ENCODE peak calls at places on chromosomes 12 and 14, in six cellular contexts. One of them, this sample, is unnamed.

GRCh38 chr14:92516966-92517350 is 3.4 kb downstream of the RIN3 start:
- DNase-seq in right atrium auricular region: no peak
- DNase-seq in glutamatergic neuron: no peak
- DNase-seq in AG10803: no peak
- DNase-seq in thoracic aorta: no peak
- DNase-seq in HL-60: no peak
- DNase-seq in this sample: peak

GRCh38 chr12:107302649-107303386 is 209.5 kb upstream of the CRY1 start:
- DNase-seq in right atrium auricular region: no peak
- DNase-seq in glutamatergic neuron: no peak
- DNase-seq in AG10803: no peak
- DNase-seq in thoracic aorta: no peak
- DNase-seq in HL-60: no peak
- DNase-seq in this sample: no peak

GRCh38 chr12:121334513-121335343 is 17.5 kb downstream of the ANAPC5 start:
- DNase-seq in right atrium auricular region: no peak
- DNase-seq in glutamatergic neuron: no peak
- DNase-seq in AG10803: peak
- DNase-seq in thoracic aorta: no peak
- DNase-seq in HL-60: peak
- DNase-seq in this sample: peak

GRCh38 chr14:89067293-89067972 is 243.0 kb downstream of the TTC8 start:
- DNase-seq in right atrium auricular region: no peak
- DNase-seq in glutamatergic neuron: no peak
- DNase-seq in AG10803: no peak
- DNase-seq in thoracic aorta: no peak
- DNase-seq in HL-60: no peak
- DNase-seq in this sample: peak

GRCh38 chr14:77491056-77491455 is 7.6 kb downstream of the ISM2 start:
- DNase-seq in right atrium auricular region: no peak
- DNase-seq in glutamatergic neuron: no peak
- DNase-seq in AG10803: no peak
- DNase-seq in thoracic aorta: no peak
- DNase-seq in HL-60: no peak
- DNase-seq in this sample: no peak

GRCh38 chr12:64318605-64319004 is 72.0 kb downstream of the C12orf56 start:
- DNase-seq in right atrium auricular region: no peak
- DNase-seq in glutamatergic neuron: no peak
- DNase-seq in AG10803: peak
- DNase-seq in thoracic aorta: no peak
- DNase-seq in HL-60: no peak
- DNase-seq in this sample: no peak

GRCh38 chr14:46734287-46734686 is 82.7 kb upstream of the RPL10L start:
- DNase-seq in right atrium auricular region: no peak
- DNase-seq in glutamatergic neuron: no peak
- DNase-seq in AG10803: no peak
- DNase-seq in thoracic aorta: no peak
- DNase-seq in HL-60: no peak
- DNase-seq in this sample: no peak

GRCh38 chr12:6767592-6768384 is 1.6 kb downstream of the PTMS start:
- DNase-seq in right atrium auricular region: no peak
- DNase-seq in glutamatergic neuron: peak
- DNase-seq in AG10803: peak
- DNase-seq in thoracic aorta: no peak
- DNase-seq in HL-60: no peak
- DNase-seq in this sample: no peak

GRCh38 chr12:54227376-54227775 is 38.6 kb upstream of the SMUG1 start:
- DNase-seq in right atrium auricular region: no peak
- DNase-seq in glutamatergic neuron: peak
- DNase-seq in AG10803: no peak
- DNase-seq in thoracic aorta: no peak
- DNase-seq in HL-60: no peak
- DNase-seq in this sample: no peak

GRCh38 chr14:70441641-70442040 is 10.3 kb upstream of the ADAM21 start:
- DNase-seq in right atrium auricular region: no peak
- DNase-seq in glutamatergic neuron: no peak
- DNase-seq in AG10803: no peak
- DNase-seq in thoracic aorta: no peak
- DNase-seq in HL-60: no peak
- DNase-seq in this sample: no peak

GRCh38 chr12:3553681-3554546 is 62.9 kb downstream of the PRMT8 start:
- DNase-seq in right atrium auricular region: no peak
- DNase-seq in glutamatergic neuron: no peak
- DNase-seq in AG10803: no peak
- DNase-seq in thoracic aorta: no peak
- DNase-seq in HL-60: no peak
- DNase-seq in this sample: no peak

GRCh38 chr12:92398565-92399309 is 253.1 kb upstream of the BTG1 start:
- DNase-seq in right atrium auricular region: no peak
- DNase-seq in glutamatergic neuron: no peak
- DNase-seq in AG10803: no peak
- DNase-seq in thoracic aorta: no peak
- DNase-seq in HL-60: no peak
- DNase-seq in this sample: no peak

DNA sequence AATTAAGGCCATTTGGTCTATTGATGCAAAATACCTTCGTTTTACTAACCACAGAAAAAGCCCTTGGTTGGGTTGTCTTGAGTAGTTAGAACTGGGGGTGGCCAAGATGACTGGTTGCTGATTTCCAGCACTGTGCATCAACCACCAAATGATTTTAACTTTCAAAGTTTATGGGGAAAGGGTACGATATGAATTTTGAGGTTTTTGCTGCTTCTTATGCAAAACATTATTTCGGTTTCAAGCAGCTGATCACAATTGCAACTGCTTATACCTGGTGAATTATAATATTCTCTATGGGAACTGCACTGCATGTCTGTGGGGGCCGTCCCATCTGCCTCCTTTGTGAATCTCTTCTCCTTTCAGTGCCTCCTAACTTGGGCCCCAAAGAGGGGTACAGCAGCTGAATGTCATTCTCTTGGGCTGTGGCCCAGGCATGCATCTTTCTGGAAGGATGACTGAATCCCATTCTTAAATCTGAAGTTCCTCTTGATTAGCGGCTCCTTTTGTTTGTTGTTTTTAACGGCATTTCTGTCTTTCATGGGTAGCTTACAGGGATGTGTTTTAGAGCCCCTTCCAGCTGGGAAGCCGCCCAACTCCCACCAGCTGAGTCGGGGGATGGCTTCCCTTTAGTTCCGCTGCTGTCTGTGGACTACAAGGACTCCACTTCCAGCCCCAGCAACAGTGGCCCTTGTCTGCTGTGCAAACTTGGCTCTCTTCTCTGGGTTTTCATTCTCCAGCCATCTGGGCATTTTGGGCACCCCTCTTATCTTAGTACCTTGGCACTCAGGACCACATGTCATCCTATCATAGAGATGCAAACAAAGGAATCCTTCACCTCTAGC is 479.8 kb downstream of the ZFP36L1 start:
- DNase-seq in right atrium auricular region: no peak
- DNase-seq in glutamatergic neuron: no peak
- DNase-seq in AG10803: no peak
- DNase-seq in thoracic aorta: no peak
- DNase-seq in HL-60: no peak
- DNase-seq in this sample: peak
- TF ChIP-seq CTCF in right atrium auricular region: no peak
- TF ChIP-seq CTCF in glutamatergic neuron: no peak
- TF ChIP-seq CTCF in AG10803: no peak
- TF ChIP-seq CTCF in thoracic aorta: no peak
- TF ChIP-seq CTCF in HL-60: no peak
- TF ChIP-seq CTCF in this sample: no peak

GRCh38 chr12:52362118-52362726 is 5.1 kb downstream of the KRT85 start:
- DNase-seq in right atrium auricular region: no peak
- DNase-seq in glutamatergic neuron: no peak
- DNase-seq in AG10803: no peak
- DNase-seq in thoracic aorta: no peak
- DNase-seq in HL-60: no peak
- DNase-seq in this sample: peak
- TF ChIP-seq CTCF in right atrium auricular region: no peak
- TF ChIP-seq CTCF in glutamatergic neuron: no peak
- TF ChIP-seq CTCF in AG10803: no peak
- TF ChIP-seq CTCF in thoracic aorta: no peak
- TF ChIP-seq CTCF in HL-60: no peak
- TF ChIP-seq CTCF in this sample: peak

GRCh38 chr12:1819050-1819449 is 1.3 kb upstream of the LRTM2 start:
- DNase-seq in right atrium auricular region: no peak
- DNase-seq in glutamatergic neuron: no peak
- DNase-seq in AG10803: no peak
- DNase-seq in thoracic aorta: no peak
- DNase-seq in HL-60: no peak
- DNase-seq in this sample: no peak
- TF ChIP-seq CTCF in right atrium auricular region: no peak
- TF ChIP-seq CTCF in glutamatergic neuron: no peak
- TF ChIP-seq CTCF in AG10803: no peak
- TF ChIP-seq CTCF in thoracic aorta: no peak
- TF ChIP-seq CTCF in HL-60: no peak
- TF ChIP-seq CTCF in this sample: no peak

GRCh38 chr12:8780389-8780788 is 42.0 kb upstream of the A2ML1 start:
- DNase-seq in right atrium auricular region: no peak
- DNase-seq in glutamatergic neuron: no peak
- DNase-seq in AG10803: peak
- DNase-seq in thoracic aorta: no peak
- DNase-seq in HL-60: no peak
- DNase-seq in this sample: peak
- TF ChIP-seq CTCF in right atrium auricular region: peak
- TF ChIP-seq CTCF in glutamatergic neuron: peak
- TF ChIP-seq CTCF in AG10803: peak
- TF ChIP-seq CTCF in thoracic aorta: no peak
- TF ChIP-seq CTCF in HL-60: no peak
- TF ChIP-seq CTCF in this sample: peak

GRCh38 chr12:14514154-14514842 is 53.4 kb downstream of the PLBD1 start:
- DNase-seq in right atrium auricular region: no peak
- DNase-seq in glutamatergic neuron: no peak
- DNase-seq in AG10803: peak
- DNase-seq in thoracic aorta: no peak
- DNase-seq in HL-60: no peak
- DNase-seq in this sample: peak
- TF ChIP-seq CTCF in right atrium auricular region: peak
- TF ChIP-seq CTCF in glutamatergic neuron: no peak
- TF ChIP-seq CTCF in AG10803: peak
- TF ChIP-seq CTCF in thoracic aorta: peak
- TF ChIP-seq CTCF in HL-60: peak
- TF ChIP-seq CTCF in this sample: no peak

GRCh38 chr12:27840229-27840999 is 60.4 kb upstream of the MANSC4 start:
- DNase-seq in right atrium auricular region: no peak
- DNase-seq in glutamatergic neuron: no peak
- DNase-seq in AG10803: no peak
- DNase-seq in thoracic aorta: no peak
- DNase-seq in HL-60: no peak
- DNase-seq in this sample: no peak
- TF ChIP-seq CTCF in right atrium auricular region: peak
- TF ChIP-seq CTCF in glutamatergic neuron: no peak
- TF ChIP-seq CTCF in AG10803: peak
- TF ChIP-seq CTCF in thoracic aorta: no peak
- TF ChIP-seq CTCF in HL-60: no peak
- TF ChIP-seq CTCF in this sample: no peak